ENCODE peak calls at places on chromosomes 2 and 18, in four cellular contexts. F is fibroblast of lung; D is psoas muscle; Y is CD4-positive, alpha-beta T cell. P is an unnamed sample.

GRCh38 chr18:46755315-46756171 is 1.3 kb downstream of the ST8SIA5 start:
- DNase-seq in F (no peak), D (no peak), Y (no peak), P (no peak)

GRCh38 chr2:95382128-95382645 is 20.3 kb upstream of the FAHD2A start:
- DNase-seq in Y (no peak), D (no peak), F (no peak), P (no peak)

GRCh38 chr2:41840702-41841551 is 206.9 kb upstream of the PKDCC start:
- DNase-seq in D (peak; percentile 98), F (peak; percentile 98), Y (peak; percentile 97), P (peak; percentile 99)

GRCh38 chr18:48902023-48902855 is 48.5 kb downstream of the SMAD7 start:
- DNase-seq in F (peak; percentile 89), D (peak; percentile 88), Y (no peak), P (peak; percentile 43)

GRCh38 chr2:43472527-43473194 is 123.2 kb downstream of the THADA start:
- DNase-seq in D (no peak), F (no peak), Y (no peak), P (no peak)

GRCh38 chr2:169572821-169573159 is 875 bp downstream of the FASTKD1 start:
- DNase-seq in D (no peak), Y (no peak), F (peak; percentile 6), P (no peak)

GRCh38 chr2:235658371-235659174 is 164.7 kb downstream of the AGAP1 start:
- DNase-seq in F (no peak), D (no peak), Y (no peak), P (no peak)

GRCh38 chr2:42984081-42984480 is 191.7 kb upstream of the HAAO start:
- DNase-seq in Y (no peak), D (no peak), F (no peak), P (no peak)

GRCh38 chr2:138827426-138828054 is 47.4 kb upstream of the NXPH2 start:
- DNase-seq in F (peak; percentile 77), D (no peak), Y (no peak), P (peak; percentile 53)

GRCh38 chr2:25333981-25334380 is 7.7 kb downstream of the DNMT3A start:
- DNase-seq in F (no peak), D (peak; percentile 30), Y (no peak), P (no peak)

GRCh38 chr2:25331686-25332365 is 9.9 kb downstream of the DNMT3A start:
- DNase-seq in Y (no peak), F (no peak), D (peak; percentile 58), P (no peak)

GRCh38 chr2:25334482-25334881 is 7.2 kb downstream of the DNMT3A start:
- DNase-seq in Y (no peak), F (no peak), D (peak; percentile 67), P (no peak)

GRCh38 chr2:25330937-25331336 is 10.8 kb downstream of the DNMT3A start:
- DNase-seq in F (no peak), D (no peak), Y (no peak), P (no peak)

GRCh38 chr2:25332571-25332970 is 9.2 kb downstream of the DNMT3A start:
- DNase-seq in F (no peak), D (peak; percentile 56), Y (no peak), P (no peak)
- H3K27ac ChIP-seq in F (no peak overlapping the region), D (peak overlapping the region; percentile 82), Y (no peak overlapping the region), P (no peak overlapping the region)

DNA sequence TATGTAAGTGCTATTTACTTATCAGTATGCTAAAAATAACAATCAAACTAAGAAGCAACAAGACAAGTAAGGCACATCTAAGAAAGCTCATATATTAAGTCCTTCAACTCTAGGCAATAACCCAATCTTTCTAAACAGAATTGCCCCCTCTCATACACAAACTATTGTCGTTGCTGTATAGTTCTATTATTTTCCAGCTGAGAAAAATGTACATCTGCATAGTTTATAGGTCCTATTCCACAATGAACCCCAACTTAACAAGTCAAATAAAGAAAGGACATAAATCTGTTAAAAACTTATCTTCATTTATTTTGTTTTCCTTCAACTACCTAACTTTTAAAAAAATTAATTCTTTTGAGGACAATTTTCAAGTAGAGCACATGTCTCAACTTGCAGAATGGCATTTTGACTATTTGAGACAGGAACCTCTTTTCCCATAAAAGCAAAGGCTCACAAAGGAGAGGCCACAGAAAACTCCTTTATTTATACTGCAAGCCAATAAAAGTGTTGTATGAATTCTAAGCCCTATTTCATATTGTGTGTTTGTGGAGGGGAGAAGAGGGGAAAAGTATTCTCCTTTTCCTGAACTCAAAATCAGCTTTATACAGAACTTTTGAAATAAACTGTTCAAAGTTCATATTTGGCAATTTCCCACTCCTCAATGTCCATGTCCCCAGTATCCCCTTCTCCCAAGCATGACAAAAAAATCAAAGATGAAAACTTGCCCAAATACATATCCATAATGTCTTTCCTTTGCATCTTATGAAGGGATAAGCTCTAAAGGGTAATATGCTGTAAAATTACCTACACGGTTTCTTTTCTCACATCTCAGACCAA is 37.4 kb downstream of the RTN4 start:
- DNase-seq in D (no peak), Y (no peak), F (no peak), P (no peak)
- TF ChIP-seq CTCF in D (no peak), Y (no peak), F (no peak), P (no peak)

GRCh38 chr18:9771977-9772660 is 64.0 kb downstream of the RAB31 start:
- DNase-seq in F (no peak), Y (no peak), D (no peak), P (no peak)
- H3K27ac ChIP-seq in F (no peak overlapping the region), Y (no peak overlapping the region), D (no peak overlapping the region), P (no peak overlapping the region)

DNA sequence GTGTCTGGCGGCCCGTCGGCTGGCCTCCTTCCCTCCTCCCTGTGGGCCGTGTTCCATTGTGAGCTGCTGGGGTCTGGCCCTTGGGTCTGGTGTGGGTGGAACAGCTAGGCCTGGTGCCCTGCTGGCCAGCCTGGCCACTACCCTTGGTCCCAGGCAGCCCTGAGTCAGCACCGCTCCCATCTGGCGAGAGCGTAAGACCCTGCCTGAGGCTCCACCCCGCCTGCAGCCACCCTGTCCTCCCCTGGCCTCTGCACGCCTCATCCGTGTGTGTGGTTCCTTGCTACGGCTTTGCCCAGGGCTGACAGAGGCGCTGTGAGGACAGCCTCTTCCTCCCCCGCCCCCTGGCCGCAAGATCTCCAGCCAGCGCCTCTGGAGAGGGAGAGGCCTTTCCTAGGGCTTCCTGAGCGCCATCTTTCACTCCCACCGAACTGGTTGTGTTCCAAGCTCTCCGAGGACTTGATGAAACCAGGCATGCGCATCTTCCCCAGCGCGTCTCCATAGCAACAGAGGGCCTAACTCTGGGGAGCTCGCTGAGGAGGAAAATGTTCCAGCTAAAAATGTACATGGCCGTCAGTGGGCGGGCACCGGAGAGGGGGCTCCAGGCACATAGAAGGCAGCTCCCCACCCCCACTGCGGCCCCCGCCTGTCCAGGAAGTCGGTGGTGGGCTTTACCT is 83.0 kb downstream of the STPG4 start:
- DNase-seq in Y (no peak), F (peak; percentile 90), D (peak; percentile 91), P (no peak)
- TF ChIP-seq CTCF in Y (no peak), F (no peak), D (no peak), P (no peak)

GRCh38 chr2:237294509-237294908 is 119.5 kb downstream of the COL6A3 start:
- DNase-seq in D (no peak), F (no peak), Y (no peak), P (no peak)
- H3K27ac ChIP-seq in D (peak overlapping the region; percentile 6), F (no peak overlapping the region), Y (no peak overlapping the region), P (no peak overlapping the region)

DNA sequence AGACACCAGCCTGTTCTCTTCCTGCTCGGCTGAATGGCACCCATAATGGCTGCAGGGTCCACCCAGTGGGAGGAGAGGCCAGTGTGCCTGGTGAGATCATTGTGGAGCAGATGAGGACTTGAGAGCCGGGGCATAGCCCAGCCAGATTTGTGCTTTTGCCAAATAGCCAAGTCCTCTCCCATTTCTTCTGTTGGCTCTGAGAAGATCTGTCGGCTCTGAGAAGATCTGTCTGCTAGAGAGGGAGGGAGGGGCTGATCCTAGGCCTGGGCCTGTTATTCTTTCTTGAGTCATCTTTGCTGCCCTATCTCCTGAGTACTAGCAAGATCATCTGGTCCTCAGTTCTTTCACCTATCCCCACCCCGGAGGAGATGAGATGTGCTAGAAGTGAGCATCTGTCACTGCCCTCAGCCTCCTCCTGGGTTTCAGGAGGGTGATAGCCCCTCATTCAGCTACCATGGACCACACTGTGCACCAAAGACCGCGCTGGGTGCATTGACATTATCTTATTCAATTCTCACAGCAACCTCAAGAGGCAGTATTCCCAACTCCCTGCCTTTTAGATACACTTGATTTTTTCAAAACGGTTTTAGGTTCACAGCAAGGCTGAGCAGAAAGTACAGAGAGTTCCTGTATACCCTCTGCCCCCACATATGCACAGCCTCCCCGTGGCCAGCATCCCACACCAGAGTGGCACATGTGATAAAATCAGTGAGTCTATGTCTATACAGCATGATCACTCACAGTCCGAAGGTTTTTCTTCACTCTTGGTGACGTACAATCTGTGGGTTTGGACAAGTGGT is 98.6 kb downstream of the CAPN13 start:
- DNase-seq in D (no peak), Y (no peak), F (peak; percentile 64), P (no peak)
- TF ChIP-seq CTCF in D (peak; percentile 38), Y (no peak), F (peak; percentile 42), P (no peak)